ENCODE peak calls at places on chromosomes 1 and 21, in nine cellular contexts. R is mesendoderm, B is astrocyte, G is SK-N-SH, X is endodermal cell, N is adipocyte, S is IMR-90, J is GM23248, P is MM.1S. K is an unnamed sample.

GRCh38 chr1:86487131-86487804 is 18.5 kb downstream of the CLCA1 start:
- DNase-seq in R (no peak), G (no peak), J (peak), P (no peak), N (peak), B (peak), X (no peak), S (peak), K (no peak)

GRCh38 chr1:99648107-99648506 is 2.2 kb downstream of the PALMD start:
- DNase-seq in N (no peak), G (peak), J (peak), B (no peak), S (no peak), X (peak), P (no peak), R (peak), K (no peak)

GRCh38 chr1:40853113-40853999 is 8.8 kb downstream of the CITED4 start:
- DNase-seq in P (no peak), G (no peak), J (no peak), X (no peak), S (no peak), B (no peak), N (no peak), R (no peak), K (no peak)

GRCh38 chr1:165635329-165635728 is 4.3 kb downstream of the MGST3 start:
- DNase-seq in P (no peak), R (no peak), B (no peak), N (peak), J (no peak), X (no peak), G (no peak), S (peak), K (no peak)

GRCh38 chr1:39488801-39489566 is 2.5 kb upstream of the BMP8A start:
- DNase-seq in G (no peak), R (no peak), X (no peak), S (no peak), J (peak), B (no peak), N (peak), P (no peak), K (no peak)

GRCh38 chr1:162299018-162299417 is 77.6 kb downstream of the SPATA46 start:
- DNase-seq in P (no peak), S (no peak), J (peak), B (no peak), N (no peak), G (no peak), X (no peak), R (no peak), K (no peak)

GRCh38 chr21:25501996-25502665 is 105.2 kb downstream of the MRPL39 start:
- DNase-seq in N (no peak), X (no peak), P (no peak), R (no peak), J (no peak), S (no peak), G (no peak), B (no peak), K (no peak)

GRCh38 chr1:99361406-99361805 is 97.1 kb downstream of the PLPPR4 start:
- DNase-seq in G (peak), R (no peak), X (no peak), N (no peak), S (no peak), B (no peak), J (no peak), P (no peak), K (no peak)

GRCh38 chr1:17251699-17252376 is 2.9 kb downstream of the PADI3 start:
- DNase-seq in S (peak), X (no peak), J (peak), N (no peak), P (no peak), B (peak), R (peak), G (no peak), K (no peak)

GRCh38 chr1:23210351-23210785 is 6.9 kb downstream of the HTR1D start:
- DNase-seq in R (peak), P (no peak), X (peak), B (no peak), S (no peak), G (no peak), J (peak), N (no peak), K (no peak)

GRCh38 chr1:147620543-147620942 is 49.8 kb downstream of the ACP6 start:
- DNase-seq in B (no peak), R (no peak), X (no peak), G (no peak), P (no peak), J (no peak), S (no peak), N (no peak), K (no peak)

GRCh38 chr21:46065993-46066842 is 31.7 kb upstream of the COL6A2 start:
- DNase-seq in R (no peak), X (peak), G (no peak), J (peak), S (peak), N (no peak), P (no peak), B (no peak), K (no peak)

GRCh38 chr1:2413495-2414296 is 1.3 kb upstream of the PEX10 start:
- DNase-seq in X (peak), G (no peak), J (no peak), B (no peak), R (peak), P (peak), N (no peak), S (no peak), K (no peak)

GRCh38 chr1:21293537-21294265 is 3.4 kb upstream of the ECE1 start:
- DNase-seq in S (no peak), G (no peak), X (no peak), R (no peak), N (no peak), B (no peak), J (no peak), P (peak), K (no peak)

GRCh38 chr1:15833069-15833679 is 14.3 kb upstream of the SPEN start:
- DNase-seq in S (no peak), B (no peak), J (peak), X (peak), N (no peak), P (no peak), R (no peak), G (no peak), K (no peak)

GRCh38 chr1:20716232-20716631 is 1.6 kb downstream of the KIF17 start:
- DNase-seq in B (no peak), N (no peak), J (no peak), S (no peak), R (no peak), G (no peak), P (no peak), X (no peak), K (no peak)

GRCh38 chr21:41360072-41360821 is 1.6 kb upstream of the MX2 start:
- DNase-seq in B (peak), R (peak), X (peak), J (peak), G (no peak), N (peak), P (no peak), S (peak), K (no peak)

GRCh38 chr1:31723828-31724359 is 20.1 kb upstream of the COL16A1 start:
- DNase-seq in N (peak), J (peak), B (peak), S (peak), X (peak), P (peak), R (peak), G (no peak), K (no peak)

GRCh38 chr1:6098303-6099215 is 52.9 kb downstream of the KCNAB2 start:
- DNase-seq in N (peak), G (peak), B (no peak), S (no peak), J (peak), R (no peak), P (no peak), X (no peak), K (no peak)

GRCh38 chr1:63004868-63005267 is 220.9 kb downstream of the ATG4C start:
- DNase-seq in N (peak), S (no peak), P (peak), X (peak), B (no peak), G (peak), R (peak), J (no peak), K (no peak)

GRCh38 chr21:42530167-42530518 is 16.5 kb downstream of the SLC37A1 start:
- DNase-seq in G (no peak), X (no peak), P (no peak), N (no peak), S (no peak), B (no peak), R (no peak), J (no peak), K (no peak)

GRCh38 chr1:228337711-228338520 is 68.7 kb downstream of the TRIM11 start:
- DNase-seq in J (no peak), B (no peak), R (no peak), X (peak), P (no peak), S (no peak), N (no peak), G (no peak), K (no peak)

GRCh38 chr1:107138767-107139445 is 1.9 kb upstream of the NTNG1 start:
- DNase-seq in R (peak), S (peak), G (no peak), N (no peak), B (peak), J (peak), P (no peak), X (peak), K (no peak)

GRCh38 chr1:47179988-47180563 is 9.8 kb downstream of the PDZK1IP1 start:
- DNase-seq in P (no peak), G (peak), R (no peak), X (no peak), J (no peak), N (no peak), B (no peak), S (no peak), K (no peak)

GRCh38 chr1:47178020-47178419 is 11.8 kb downstream of the PDZK1IP1 start:
- DNase-seq in G (no peak), P (no peak), X (no peak), J (no peak), N (no peak), R (no peak), B (no peak), S (no peak), K (no peak)

GRCh38 chr1:47179023-47179987 is 10.5 kb downstream of the PDZK1IP1 start:
- DNase-seq in G (peak), R (peak), P (peak), J (peak), N (peak), X (peak), S (peak), B (peak), K (peak)

GRCh38 chr1:47180603-47181094 is 9.2 kb downstream of the PDZK1IP1 start:
- DNase-seq in R (no peak), N (no peak), B (no peak), S (no peak), P (no peak), G (peak), J (no peak), X (no peak), K (no peak)

GRCh38 chr1:47178665-47179022 is 11.2 kb downstream of the PDZK1IP1 start:
- DNase-seq in J (no peak), B (no peak), R (no peak), S (no peak), P (no peak), X (no peak), N (no peak), G (no peak), K (no peak)
- H3K9ac ChIP-seq in J (peak), B (peak), R (peak), S (no peak), P (peak), X (no peak), N (peak), G (no peak), K (no peak)

GRCh38 chr1:201026234-201026633 is 2.7 kb upstream of the KIF21B start:
- DNase-seq in B (no peak), R (no peak), J (no peak), N (no peak), G (no peak), X (no peak), P (no peak), S (peak), K (no peak)
- H3K9ac ChIP-seq in B (no peak), R (no peak), J (no peak), N (no peak), G (no peak), X (no peak), P (no peak), S (no peak), K (no peak)

DNA sequence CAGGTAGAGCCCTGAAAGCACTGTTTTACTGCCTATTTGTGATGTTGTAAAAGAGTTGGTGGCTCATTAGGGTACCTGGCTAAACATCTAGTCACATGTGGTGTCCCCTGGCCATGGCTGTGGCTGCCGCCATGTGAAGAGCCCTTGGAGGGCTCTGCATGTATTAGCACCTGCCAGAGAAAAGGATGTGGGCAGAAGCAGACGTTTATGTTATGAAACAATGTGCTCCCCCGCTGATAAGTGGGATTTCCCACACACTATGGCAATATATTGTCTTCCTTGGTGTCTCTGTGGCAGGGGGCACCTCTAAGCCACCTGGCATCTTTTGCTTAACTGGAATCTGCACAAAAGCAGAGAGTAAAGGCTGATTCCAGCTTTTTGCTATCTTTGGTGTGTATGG is 9.6 kb downstream of the TENT5C start:
- DNase-seq in B (no peak), P (peak), X (peak), R (no peak), G (no peak), N (no peak), J (no peak), S (no peak), K (no peak)
- H3K9ac ChIP-seq in B (no peak), P (peak), X (no peak), R (no peak), G (no peak), N (no peak), J (no peak), S (no peak), K (no peak)

DNA sequence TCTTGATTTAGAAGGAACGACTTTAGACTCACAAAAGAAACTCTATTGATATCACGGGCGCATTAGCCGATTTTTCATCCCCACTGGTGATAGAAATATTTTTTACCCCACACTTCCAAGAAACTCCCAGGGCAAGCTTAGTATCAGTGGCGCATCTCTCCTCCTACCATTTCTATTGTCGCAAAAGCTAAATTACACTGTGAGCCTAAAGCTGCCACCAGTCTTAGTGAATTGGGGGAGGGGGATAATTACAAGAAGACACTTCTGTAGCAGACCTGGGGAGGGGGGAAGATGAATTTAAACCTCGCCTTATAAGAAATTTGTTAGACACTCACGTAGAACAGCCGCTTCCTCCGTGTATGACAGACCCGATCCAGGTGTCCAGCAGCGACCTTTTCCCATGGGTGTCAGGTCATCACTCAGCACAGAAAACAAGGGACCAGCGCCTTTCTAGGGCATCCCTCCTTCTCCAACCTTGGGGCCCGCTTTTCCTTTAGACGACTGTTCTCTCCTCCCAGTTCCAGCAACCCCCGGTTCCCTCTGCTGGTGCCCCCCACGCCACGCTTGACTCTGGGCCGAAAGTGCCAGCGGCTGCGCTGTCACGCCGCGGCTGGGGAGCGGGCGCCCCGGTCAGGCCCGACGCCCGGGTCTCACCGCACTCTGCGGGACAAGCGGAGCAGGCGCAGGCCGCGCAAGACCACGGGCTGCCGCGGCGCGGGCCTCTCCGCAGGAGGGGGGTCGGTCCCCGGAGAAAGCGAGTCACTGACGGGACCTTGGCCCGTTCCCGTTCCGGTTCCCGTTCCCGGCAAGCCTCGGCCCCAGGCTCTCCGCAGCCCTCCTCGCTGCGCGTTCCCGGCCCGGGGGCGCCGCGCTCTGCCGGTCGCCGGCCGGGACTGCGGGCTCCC is 797 bp downstream of the PHC2 start:
- DNase-seq in N (peak), J (peak), G (no peak), S (no peak), R (peak), P (peak), X (no peak), B (no peak), K (no peak)
- H3K9ac ChIP-seq in N (peak), J (peak), G (peak), S (peak), R (peak), P (peak), X (no peak), B (peak), K (peak)

GRCh38 chr1:234004575-234004974 is 100.1 kb downstream of the SLC35F3 start:
- DNase-seq in G (no peak), P (no peak), B (no peak), S (no peak), N (no peak), R (no peak), X (no peak), J (no peak), K (no peak)
- H3K9ac ChIP-seq in G (no peak), P (no peak), B (no peak), S (no peak), N (no peak), R (no peak), X (no peak), J (no peak), K (no peak)

GRCh38 chr1:33661791-33662190 is 189.3 kb downstream of the ZSCAN20 start:
- DNase-seq in P (no peak), J (no peak), B (no peak), R (no peak), S (no peak), G (no peak), X (no peak), N (no peak), K (no peak)
- H3K9ac ChIP-seq in P (no peak), J (no peak), B (no peak), R (no peak), S (no peak), G (no peak), X (no peak), N (no peak), K (no peak)